ENCODE peak calls at places on chromosomes 2 and 18, in six cellular contexts. One of them, this sample, is unnamed. For H3K9me3, the result is how much of the 10 kb centered on the place peaks cover.

GRCh38 chr2:108324531-108325256 is 36.0 kb downstream of the SULT1C2 start:
- DNase-seq in cardiac muscle cell: peak
- DNase-seq in kidney: no peak
- DNase-seq in astrocyte: peak
- DNase-seq in PC-3: peak
- DNase-seq in heart left ventricle: no peak
- DNase-seq in this sample: no peak

GRCh38 chr2:43478423-43479086 is 117.3 kb downstream of the THADA start:
- DNase-seq in cardiac muscle cell: no peak
- DNase-seq in kidney: no peak
- DNase-seq in astrocyte: no peak
- DNase-seq in PC-3: peak
- DNase-seq in heart left ventricle: no peak
- DNase-seq in this sample: no peak

GRCh38 chr18:36811430-36811829 is 17.4 kb downstream of the TPGS2 start:
- DNase-seq in cardiac muscle cell: peak
- DNase-seq in kidney: no peak
- DNase-seq in astrocyte: peak
- DNase-seq in PC-3: no peak
- DNase-seq in heart left ventricle: no peak
- DNase-seq in this sample: no peak

GRCh38 chr18:8889479-8889878 is 184.1 kb downstream of the MTCL1 start:
- DNase-seq in cardiac muscle cell: peak
- DNase-seq in kidney: no peak
- DNase-seq in astrocyte: peak
- DNase-seq in PC-3: no peak
- DNase-seq in heart left ventricle: no peak
- DNase-seq in this sample: no peak

GRCh38 chr2:133780099-133780996 is 212.1 kb upstream of the NCKAP5 start:
- DNase-seq in cardiac muscle cell: peak
- DNase-seq in kidney: no peak
- DNase-seq in astrocyte: peak
- DNase-seq in PC-3: peak
- DNase-seq in heart left ventricle: peak
- DNase-seq in this sample: peak

GRCh38 chr2:97871096-97871780 is 124.5 kb downstream of the TMEM131 start:
- DNase-seq in cardiac muscle cell: peak
- DNase-seq in kidney: no peak
- DNase-seq in astrocyte: peak
- DNase-seq in PC-3: peak
- DNase-seq in heart left ventricle: no peak
- DNase-seq in this sample: no peak

GRCh38 chr2:8684885-8685696 is 3.2 kb downstream of the ID2 start:
- DNase-seq in cardiac muscle cell: peak
- DNase-seq in kidney: peak
- DNase-seq in astrocyte: peak
- DNase-seq in PC-3: peak
- DNase-seq in heart left ventricle: peak
- DNase-seq in this sample: peak

GRCh38 chr2:138818479-138818878 is 38.3 kb upstream of the NXPH2 start:
- DNase-seq in cardiac muscle cell: peak
- DNase-seq in kidney: no peak
- DNase-seq in astrocyte: no peak
- DNase-seq in PC-3: no peak
- DNase-seq in heart left ventricle: no peak
- DNase-seq in this sample: no peak

GRCh38 chr2:177593448-177593847 is 200.9 kb downstream of the AGPS start:
- DNase-seq in cardiac muscle cell: no peak
- DNase-seq in kidney: no peak
- DNase-seq in astrocyte: no peak
- DNase-seq in PC-3: no peak
- DNase-seq in heart left ventricle: no peak
- DNase-seq in this sample: no peak

DNA sequence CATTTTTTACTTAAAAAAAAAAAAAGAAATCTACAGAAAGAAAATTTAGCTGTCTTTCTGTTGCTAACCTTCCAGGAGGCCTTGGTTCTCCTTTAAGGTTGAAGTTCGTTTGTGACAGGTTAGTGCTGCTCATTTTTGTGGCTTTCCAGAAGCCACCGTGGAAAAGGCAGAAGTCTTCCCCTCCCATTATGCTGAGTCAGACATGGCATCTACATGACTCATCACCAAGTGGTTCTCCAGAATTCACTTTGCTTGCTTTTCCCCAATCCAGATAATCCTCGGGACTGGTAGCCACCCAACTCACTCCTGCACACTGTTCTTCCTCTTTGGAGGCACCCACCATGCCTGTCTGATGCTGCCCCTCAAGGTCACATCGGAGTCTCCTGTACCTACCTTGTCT is 228.7 kb downstream of the PIK3C3 start:
- DNase-seq in cardiac muscle cell: peak
- DNase-seq in kidney: no peak
- DNase-seq in astrocyte: peak
- DNase-seq in PC-3: peak
- DNase-seq in heart left ventricle: no peak
- DNase-seq in this sample: no peak
- H3K27ac ChIP-seq in cardiac muscle cell: no peak
- H3K27ac ChIP-seq in kidney: no peak
- H3K27ac ChIP-seq in astrocyte: peak
- H3K27ac ChIP-seq in PC-3: peak
- H3K27ac ChIP-seq in heart left ventricle: no peak
- H3K27ac ChIP-seq in this sample: no peak

GRCh38 chr2:65562890-65563289 is 130.5 kb upstream of the SPRED2 start:
- DNase-seq in cardiac muscle cell: no peak
- DNase-seq in kidney: no peak
- DNase-seq in astrocyte: no peak
- DNase-seq in PC-3: no peak
- DNase-seq in heart left ventricle: peak
- DNase-seq in this sample: no peak

GRCh38 chr2:65564299-65564698 is 131.9 kb upstream of the SPRED2 start:
- DNase-seq in cardiac muscle cell: no peak
- DNase-seq in kidney: no peak
- DNase-seq in astrocyte: no peak
- DNase-seq in PC-3: no peak
- DNase-seq in heart left ventricle: no peak
- DNase-seq in this sample: no peak

GRCh38 chr2:65565681-65566080 is 133.3 kb upstream of the SPRED2 start:
- DNase-seq in cardiac muscle cell: no peak
- DNase-seq in kidney: no peak
- DNase-seq in astrocyte: no peak
- DNase-seq in PC-3: no peak
- DNase-seq in heart left ventricle: no peak
- DNase-seq in this sample: no peak

GRCh38 chr2:65566617-65567016 is 134.2 kb upstream of the SPRED2 start:
- DNase-seq in cardiac muscle cell: peak
- DNase-seq in kidney: no peak
- DNase-seq in astrocyte: no peak
- DNase-seq in PC-3: no peak
- DNase-seq in heart left ventricle: no peak
- DNase-seq in this sample: no peak
- H3K4me3 ChIP-seq in cardiac muscle cell: no peak
- H3K4me3 ChIP-seq in kidney: no peak
- H3K4me3 ChIP-seq in astrocyte: no peak
- H3K4me3 ChIP-seq in PC-3: no peak
- H3K4me3 ChIP-seq in heart left ventricle: no peak
- H3K4me3 ChIP-seq in this sample: no peak

DNA sequence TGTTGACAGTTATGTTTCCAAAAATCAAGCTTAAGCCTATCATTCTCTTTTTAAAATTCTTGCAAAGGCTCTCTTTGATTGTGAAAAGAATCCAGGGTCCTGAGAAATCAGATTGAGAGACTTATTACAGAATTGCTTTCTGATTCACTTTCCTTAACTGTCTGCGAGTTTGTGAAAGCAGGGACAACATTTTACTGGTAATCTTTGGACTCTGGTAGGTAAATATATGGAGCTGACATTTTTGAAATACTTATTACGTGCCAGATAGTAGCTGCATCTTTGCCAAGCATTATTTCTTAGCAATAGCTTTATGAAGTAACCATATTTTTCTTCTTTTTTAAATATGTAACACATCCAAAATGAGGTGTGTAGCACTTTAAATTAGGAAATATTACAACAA is 570.9 kb downstream of the CMPK2 start:
- DNase-seq in cardiac muscle cell: no peak
- DNase-seq in kidney: no peak
- DNase-seq in astrocyte: no peak
- DNase-seq in PC-3: no peak
- DNase-seq in heart left ventricle: no peak
- DNase-seq in this sample: no peak
- H3K9me3 ChIP-seq in cardiac muscle cell: under half
- H3K9me3 ChIP-seq in kidney: under half
- H3K9me3 ChIP-seq in astrocyte: under half
- H3K9me3 ChIP-seq in PC-3: under half
- H3K9me3 ChIP-seq in heart left ventricle: under half
- H3K9me3 ChIP-seq in this sample: under half

GRCh38 chr2:16626997-16627605 is 38.5 kb downstream of the CYRIA start:
- DNase-seq in cardiac muscle cell: no peak
- DNase-seq in kidney: no peak
- DNase-seq in astrocyte: no peak
- DNase-seq in PC-3: no peak
- DNase-seq in heart left ventricle: no peak
- DNase-seq in this sample: no peak

GRCh38 chr2:16628316-16628715 is 37.3 kb downstream of the CYRIA start:
- DNase-seq in cardiac muscle cell: no peak
- DNase-seq in kidney: no peak
- DNase-seq in astrocyte: no peak
- DNase-seq in PC-3: no peak
- DNase-seq in heart left ventricle: no peak
- DNase-seq in this sample: no peak

GRCh38 chr2:16625759-16626158 is 39.9 kb downstream of the CYRIA start:
- DNase-seq in cardiac muscle cell: no peak
- DNase-seq in kidney: no peak
- DNase-seq in astrocyte: no peak
- DNase-seq in PC-3: no peak
- DNase-seq in heart left ventricle: no peak
- DNase-seq in this sample: no peak

GRCh38 chr2:16625201-16625729 is 40.4 kb downstream of the CYRIA start:
- DNase-seq in cardiac muscle cell: peak
- DNase-seq in kidney: no peak
- DNase-seq in astrocyte: no peak
- DNase-seq in PC-3: no peak
- DNase-seq in heart left ventricle: peak
- DNase-seq in this sample: peak

GRCh38 chr2:16626497-16626896 is 39.1 kb downstream of the CYRIA start:
- DNase-seq in cardiac muscle cell: peak
- DNase-seq in kidney: no peak
- DNase-seq in astrocyte: peak
- DNase-seq in PC-3: no peak
- DNase-seq in heart left ventricle: peak
- DNase-seq in this sample: no peak
- H3K27ac ChIP-seq in cardiac muscle cell: no peak
- H3K27ac ChIP-seq in kidney: no peak
- H3K27ac ChIP-seq in astrocyte: no peak
- H3K27ac ChIP-seq in PC-3: no peak
- H3K27ac ChIP-seq in heart left ventricle: peak
- H3K27ac ChIP-seq in this sample: peak

This sample was measured in testis.